ENCODE peak calls at places on chromosomes 12 and 14, in five cellular contexts. F is H1, Z is K562, N is HepG2, I is GM12878. R is an unnamed sample.

GRCh38 chr14:55773984-55774581 is 194.1 kb downstream of the KTN1 start:
- DNase-seq in F (no peak), Z (no peak), N (no peak), I (no peak), R (no peak)

GRCh38 chr14:32908487-32909084 is 30.1 kb upstream of the NPAS3 start:
- DNase-seq in F (no peak), Z (no peak), N (no peak), I (no peak), R (no peak)

GRCh38 chr12:91009319-91009950 is 4.7 kb upstream of the EPYC start:
- DNase-seq in F (no peak), Z (no peak), N (no peak), I (peak; percentile 55), R (no peak)

GRCh38 chr12:89525002-89525823 is 617 bp upstream of the GALNT4 start:
- DNase-seq in F (no peak), Z (peak; percentile 46), N (peak; percentile 17), I (no peak), R (no peak)

GRCh38 chr12:88336071-88336768 is 194.1 kb downstream of the TMTC3 start:
- DNase-seq in F (no peak), Z (no peak), N (no peak), I (no peak), R (no peak)

GRCh38 chr12:46367351-46368029 is 5.1 kb downstream of the SLC38A2 start:
- DNase-seq in F (no peak), Z (no peak), N (no peak), I (no peak), R (no peak)

GRCh38 chr12:49662998-49663843 is 39.9 kb downstream of the PRPF40B start:
- DNase-seq in F (peak; percentile 21), Z (peak; percentile 51), N (peak; percentile 14), I (peak; percentile 75), R (no peak)

GRCh38 chr12:10584415-10584814 is 29.0 kb downstream of the MAGOHB start:
- DNase-seq in F (no peak), Z (no peak), N (no peak), I (no peak), R (no peak)

GRCh38 chr14:52272375-52272774 is 4.9 kb downstream of the PTGDR start:
- DNase-seq in F (no peak), Z (peak; percentile 5), N (no peak), I (no peak), R (peak; percentile 29)

GRCh38 chr12:87054225-87054624 is 798.0 kb upstream of the MGAT4C start:
- DNase-seq in F (no peak), Z (no peak), N (no peak), I (no peak), R (no peak)

GRCh38 chr14:67461341-67461985 is 27.1 kb downstream of the TMEM229B start:
- DNase-seq in F (no peak), Z (no peak), N (no peak), I (no peak), R (no peak)

GRCh38 chr14:77141592-77142288 is at the start of gene ZDHHC22:
- DNase-seq in F (no peak), Z (no peak), N (no peak), I (no peak), R (no peak)

DNA sequence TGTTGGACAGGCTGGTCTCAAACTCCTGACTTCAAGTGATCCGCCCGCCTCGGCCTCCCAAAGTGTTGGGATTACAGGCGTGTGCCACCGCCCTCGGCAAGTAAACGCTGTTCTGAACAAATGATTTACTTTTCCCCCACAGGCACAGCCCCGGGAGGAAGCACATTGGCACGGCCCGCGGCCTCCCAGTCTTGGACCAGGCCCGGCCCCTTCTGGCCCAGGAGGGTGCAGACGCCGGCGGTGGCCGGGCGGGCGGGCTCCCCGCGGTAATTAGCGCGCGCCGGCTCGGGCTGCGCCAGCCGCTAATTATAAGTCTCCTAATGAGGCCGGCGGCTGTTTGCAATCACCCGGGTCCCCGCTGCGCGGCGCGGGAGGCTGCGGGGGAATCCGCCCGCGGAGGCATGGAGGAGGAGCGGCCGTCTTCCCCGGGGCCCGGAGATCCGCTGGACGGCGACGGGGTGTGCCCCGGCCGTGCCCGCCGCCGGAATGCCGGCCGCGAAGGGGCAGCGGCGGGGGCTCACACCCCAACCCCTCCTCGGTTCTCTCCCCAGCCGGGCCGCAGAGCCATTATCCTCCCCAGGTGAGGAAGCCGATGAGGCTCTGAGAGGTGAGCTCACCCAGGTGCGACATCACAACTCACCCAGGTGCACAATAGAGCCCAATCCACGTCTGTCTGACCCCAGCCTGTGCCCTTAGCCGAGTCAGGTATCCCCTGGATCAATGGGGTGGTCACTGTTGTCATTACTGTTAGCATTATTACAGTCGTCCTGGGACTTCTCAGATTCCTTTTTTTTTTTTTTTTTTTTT is 3.3 kb upstream of the POP5 start:
- DNase-seq in F (no peak), Z (peak; percentile 71), N (no peak), I (no peak), R (peak; percentile 13)
- TF ChIP-seq EZH2 in F (no peak), Z (no peak), N (no peak), I (no peak), R (no peak)

DNA sequence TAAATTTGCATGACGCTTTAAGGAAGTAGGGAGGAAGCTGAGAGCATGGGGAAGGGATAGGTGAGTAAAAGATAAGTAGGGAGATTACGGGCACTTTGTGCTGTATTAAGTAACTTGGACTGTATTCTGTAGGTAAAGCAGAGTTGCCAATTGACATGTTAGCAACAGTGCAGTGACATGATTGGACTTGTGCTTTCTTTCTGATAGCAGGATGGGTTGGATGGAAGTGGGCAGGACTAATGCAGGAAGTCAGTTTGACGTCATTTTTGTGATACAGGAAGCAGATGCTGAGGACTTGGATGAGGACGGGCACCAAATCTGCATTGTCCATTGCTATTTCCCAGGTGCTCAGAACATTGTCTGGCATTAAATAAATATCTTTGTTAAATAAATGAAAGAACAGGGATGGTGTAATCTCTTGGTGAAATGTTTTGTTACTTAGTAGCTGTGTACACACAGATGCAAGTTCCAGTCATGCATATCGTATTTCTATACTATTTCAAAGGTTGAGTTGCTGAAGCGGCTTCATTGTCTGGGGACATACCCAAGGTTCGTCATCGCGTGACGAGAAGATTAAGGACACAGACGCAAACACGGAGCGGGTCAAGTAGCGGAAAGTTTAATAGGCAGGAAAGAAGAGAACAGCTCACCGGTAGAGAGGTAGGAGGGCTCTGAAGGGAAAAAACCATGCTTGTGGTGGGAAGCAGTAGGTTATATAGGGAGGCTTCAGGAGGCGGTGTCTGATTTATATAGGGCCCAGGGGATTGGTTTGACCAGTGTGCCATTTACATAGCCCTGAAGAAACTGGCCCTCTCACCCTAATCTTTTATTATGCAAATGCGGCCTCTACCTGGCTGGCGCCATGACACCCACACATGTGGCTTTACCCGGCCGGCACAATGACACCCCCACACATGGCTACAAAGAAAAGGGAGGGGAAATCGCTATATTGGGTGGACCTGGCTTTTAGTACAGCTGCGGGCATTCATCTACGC is 30.7 kb downstream of the GUCY2C start:
- DNase-seq in F (peak; percentile 9), Z (no peak), N (no peak), I (no peak), R (peak; percentile 7)
- TF ChIP-seq SRF in F (no peak), Z (no peak), N (no peak), I (no peak), R (no peak)

DNA sequence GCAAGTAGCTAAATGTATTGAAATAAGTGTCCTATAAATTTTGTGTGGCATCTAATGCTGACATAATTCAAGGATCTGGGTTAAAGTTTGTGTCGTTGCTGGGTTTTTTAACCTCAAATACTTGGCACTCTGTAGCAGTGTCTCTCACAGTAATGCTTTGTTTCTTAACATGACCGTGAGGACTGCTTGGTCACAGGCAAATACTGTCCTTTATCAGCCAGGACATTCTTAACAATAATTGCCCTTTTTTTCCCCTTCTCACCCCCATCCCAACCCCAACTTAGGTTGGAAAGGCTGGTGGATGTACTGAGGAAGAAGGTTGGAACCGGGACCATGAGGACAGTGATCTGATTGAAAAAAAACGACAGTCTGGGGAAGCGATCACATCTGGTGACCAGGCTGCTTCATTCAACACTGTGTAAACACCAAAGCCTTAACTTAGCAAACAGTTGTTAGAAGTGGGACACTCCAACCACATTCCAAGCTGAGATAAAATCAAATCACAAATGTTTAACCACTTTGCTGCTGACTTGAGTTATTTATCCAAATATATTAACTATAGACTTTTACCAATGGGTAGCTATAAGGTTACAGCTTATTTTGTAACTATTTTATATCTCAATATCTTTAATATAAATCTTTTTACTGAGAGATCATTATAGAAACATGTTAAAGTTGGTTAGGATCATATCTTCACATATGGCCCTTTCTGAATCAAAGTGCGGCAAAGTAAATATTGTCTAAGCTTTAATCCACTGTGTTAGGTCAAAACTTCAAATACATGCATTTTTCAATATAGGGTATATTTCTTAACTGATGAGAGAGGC is 48.2 kb downstream of the FOXA1 start:
- DNase-seq in F (no peak), Z (no peak), N (peak; percentile 100), I (no peak), R (no peak)
- TF ChIP-seq EZH2 in F (no peak), Z (no peak), N (no peak), I (no peak), R (no peak)

GRCh38 chr14:92600318-92601053 is 86.9 kb downstream of the RIN3 start:
- DNase-seq in F (no peak), Z (no peak), N (no peak), I (no peak), R (no peak)
- TF ChIP-seq SRF in F (no peak), Z (no peak), N (no peak), I (no peak), R (no peak)

GRCh38 chr12:81699572-81699971 is 59.6 kb downstream of the PPFIA2 start:
- DNase-seq in F (no peak), Z (no peak), N (no peak), I (no peak), R (no peak)
- TF ChIP-seq EZH2 in F (no peak), Z (no peak), N (no peak), I (no peak), R (no peak)

R was measured in HCT116.